ENCODE peak calls at places on chromosomes 6 and 20, in four cellular contexts. A is ascending aorta, X is heart left ventricle, G is uterus. I is an unnamed sample.

GRCh38 chr20:10622657-10623418 is 51.0 kb downstream of the JAG1 start:
- DNase-seq in A (no peak), X (peak), G (peak), I (no peak)

GRCh38 chr6:119090256-119090655 is 11.8 kb upstream of the FAM184A start:
- DNase-seq in X (no peak), G (no peak), A (no peak), I (no peak)

GRCh38 chr6:21005816-21006553 is 471.7 kb downstream of the CDKAL1 start:
- DNase-seq in X (no peak), G (no peak), A (no peak), I (no peak)

GRCh38 chr20:10670521-10671220 is 3.1 kb downstream of the JAG1 start:
- DNase-seq in X (no peak), G (no peak), A (no peak), I (no peak)

GRCh38 chr6:87243812-87244211 is 78.6 kb upstream of the SMIM8 start:
- DNase-seq in G (no peak), X (no peak), A (no peak), I (no peak)

GRCh38 chr6:45922728-45923351 is 92.8 kb downstream of the CLIC5 start:
- DNase-seq in G (peak), X (peak), A (no peak), I (no peak)

GRCh38 chr20:25032478-25033183 is 25.3 kb downstream of the ACSS1 start:
- DNase-seq in X (peak), A (no peak), G (peak), I (no peak)

GRCh38 chr20:52246366-52246765 is 54.8 kb upstream of the ZFP64 start:
- DNase-seq in G (no peak), X (no peak), A (no peak), I (no peak)

GRCh38 chr20:34045294-34045693 is 51.6 kb downstream of the RALY start:
- DNase-seq in G (peak), X (peak), A (no peak), I (no peak)

GRCh38 chr6:51854347-51854746 is 233.1 kb downstream of the PKHD1 start:
- DNase-seq in G (no peak), A (no peak), X (no peak), I (no peak)

GRCh38 chr6:52990342-52990741 is 4.7 kb downstream of the GSTA4 start:
- DNase-seq in A (no peak), G (no peak), X (no peak), I (no peak)

GRCh38 chr20:39291301-39291700 is 329.2 kb downstream of the DHX35 start:
- DNase-seq in X (no peak), G (peak), A (no peak), I (no peak)

GRCh38 chr20:431012-431904 is 23.2 kb downstream of the RBCK1 start:
- DNase-seq in X (peak), G (peak), A (no peak), I (no peak)

GRCh38 chr6:90204327-90204726 is 92.3 kb downstream of the BACH2 start:
- DNase-seq in A (no peak), X (no peak), G (no peak), I (no peak)

GRCh38 chr20:39049684-39050554 is 87.8 kb downstream of the DHX35 start:
- DNase-seq in X (peak), A (no peak), G (peak), I (peak)

GRCh38 chr6:112008482-112008881 is 45.4 kb upstream of the CCN6 start:
- DNase-seq in X (no peak), A (no peak), G (no peak), I (no peak)

GRCh38 chr6:3796396-3796795 is 44.9 kb upstream of the PXDC1 start:
- DNase-seq in A (no peak), X (peak), G (peak), I (no peak)

GRCh38 chr20:13149371-13149770 is 71.7 kb upstream of the ISM1 start:
- DNase-seq in X (no peak), A (no peak), G (no peak), I (no peak)

GRCh38 chr6:138945354-138945753 is 42.7 kb downstream of the REPS1 start:
- DNase-seq in G (no peak), X (no peak), A (no peak), I (no peak)

GRCh38 chr6:26743941-26744699 is 84.6 kb upstream of the ZNF322 start:
- DNase-seq in X (no peak), A (no peak), G (no peak), I (no peak)

GRCh38 chr6:85344996-85345395 is 104.9 kb upstream of the NT5E start:
- DNase-seq in X (no peak), A (no peak), G (no peak), I (no peak)

GRCh38 chr6:67698534-67698933 is 936.5 kb upstream of the ADGRB3 start:
- DNase-seq in G (no peak), X (no peak), A (no peak), I (no peak)

GRCh38 chr6:31897612-31898199 is at the start of gene EHMT2:
- DNase-seq in G (peak), X (peak), A (peak), I (peak)

GRCh38 chr6:31899882-31900722 is 1.8 kb downstream of the ZBTB12 start:
- DNase-seq in A (no peak), X (no peak), G (no peak), I (no peak)

GRCh38 chr6:31899215-31899614 is 1.7 kb upstream of the EHMT2 start:
- DNase-seq in G (no peak), X (no peak), A (no peak), I (no peak)

GRCh38 chr6:31896856-31897611 is 464 bp downstream of the EHMT2 start:
- DNase-seq in A (no peak), X (no peak), G (no peak), I (no peak)

GRCh38 chr6:31898200-31899011 is 908 bp upstream of the EHMT2 start:
- DNase-seq in X (no peak), G (no peak), A (no peak), I (no peak)
- TF ChIP-seq CTCF in X (no peak), G (no peak), A (no peak), I (no peak)

GRCh38 chr6:43757966-43758616 is 11.9 kb upstream of the VEGFA start:
- DNase-seq in G (no peak), X (no peak), A (no peak), I (no peak)

GRCh38 chr6:43749461-43749860 is 20.6 kb upstream of the VEGFA start:
- DNase-seq in G (no peak), A (no peak), X (no peak), I (no peak)

GRCh38 chr6:43748765-43749164 is 21.2 kb upstream of the VEGFA start:
- DNase-seq in G (no peak), X (no peak), A (no peak), I (no peak)

GRCh38 chr6:43750622-43751021 is 19.4 kb upstream of the VEGFA start:
- DNase-seq in X (no peak), G (no peak), A (no peak), I (no peak)

DNA sequence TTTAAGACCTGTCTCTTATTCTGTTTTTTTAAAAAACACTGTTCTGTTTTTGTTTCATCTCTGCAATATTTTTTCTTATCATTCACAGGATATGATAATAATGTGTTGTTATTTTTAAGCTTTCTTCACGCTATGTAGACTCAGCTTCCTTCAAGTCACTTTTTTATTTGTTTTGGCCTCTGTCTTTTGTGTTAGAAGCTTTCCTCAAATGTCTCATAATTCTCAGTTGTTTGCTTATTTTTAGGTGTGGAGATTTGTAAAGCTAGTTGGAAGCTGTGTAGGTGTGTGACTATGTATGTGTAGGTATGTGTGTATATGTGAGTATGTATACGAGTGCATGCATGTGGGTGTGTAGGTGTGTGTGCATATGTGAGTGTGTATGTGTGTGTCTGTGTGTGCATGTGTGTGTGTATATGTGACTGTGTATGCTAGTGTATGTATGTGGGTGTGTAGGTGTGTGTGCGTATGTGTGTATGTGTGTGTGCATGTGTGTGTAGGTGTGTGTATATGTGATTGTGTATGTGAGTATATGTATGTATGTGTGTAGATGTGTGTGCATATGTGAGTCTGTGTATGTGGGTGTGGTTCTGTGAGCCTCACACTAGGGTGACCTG is 16.3 kb upstream of the VEGFA start:
- DNase-seq in G (no peak), A (no peak), X (no peak), I (no peak)
- TF ChIP-seq CTCF in G (no peak), A (no peak), X (no peak), I (no peak)

GRCh38 chr20:56625837-56626236 is 3.3 kb upstream of the TFAP2C start:
- DNase-seq in G (no peak), A (no peak), X (no peak), I (no peak)

GRCh38 chr20:56628015-56628872 is 862 bp upstream of the TFAP2C start:
- DNase-seq in G (no peak), X (no peak), A (no peak), I (peak)

GRCh38 chr20:56624786-56625681 is 4.1 kb upstream of the TFAP2C start:
- DNase-seq in A (no peak), G (no peak), X (no peak), I (no peak)

GRCh38 chr20:56627122-56628014 is 1.7 kb upstream of the TFAP2C start:
- DNase-seq in G (no peak), A (no peak), X (no peak), I (no peak)

DNA sequence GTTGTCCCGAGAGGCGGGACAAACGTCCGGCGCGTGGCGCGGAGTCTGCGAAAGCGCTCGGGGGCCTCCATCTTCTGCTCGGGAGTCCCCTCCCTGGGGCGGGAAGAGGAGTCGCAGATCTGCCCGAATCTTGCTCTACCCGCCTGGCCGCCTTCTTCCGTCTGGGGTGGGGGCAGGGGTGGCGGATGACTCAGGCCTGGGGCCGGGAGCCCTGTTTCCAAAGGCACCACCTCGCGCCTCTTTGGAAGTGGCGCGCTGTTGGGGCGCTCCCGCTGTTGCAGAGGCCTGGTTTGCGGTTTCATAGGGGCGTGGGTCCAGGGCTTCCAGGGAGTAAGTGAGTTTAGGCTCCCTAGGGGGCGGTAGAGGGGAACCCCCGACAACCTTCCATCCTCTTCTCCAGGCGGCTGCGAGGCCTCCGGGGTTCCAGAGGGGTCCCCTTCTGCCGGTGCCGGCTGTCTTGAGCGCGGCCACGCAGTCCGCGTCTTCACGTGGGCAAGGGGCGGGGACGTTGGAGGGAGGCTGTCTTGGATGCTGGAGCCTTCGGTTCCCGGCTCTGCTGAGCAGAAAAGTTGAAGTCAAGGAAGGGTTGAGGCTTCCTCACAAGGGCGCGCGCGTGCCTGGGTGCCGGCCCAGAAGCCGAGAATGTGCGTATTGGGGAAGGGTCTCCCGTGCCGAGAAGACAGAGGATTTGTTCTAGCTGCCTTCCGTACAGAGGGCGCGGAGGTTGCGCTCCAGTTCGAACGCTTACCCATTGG is 2.6 kb upstream of the TFAP2C start:
- DNase-seq in X (no peak), G (no peak), A (no peak), I (peak)
- TF ChIP-seq CTCF in X (no peak), G (no peak), A (no peak), I (peak)

GRCh38 chr20:15236812-15237211 is 899.4 kb upstream of the FLRT3 start:
- DNase-seq in A (no peak), X (no peak), G (no peak), I (no peak)
- TF ChIP-seq CTCF in A (peak), X (no peak), G (no peak), I (peak)